ENCODE peak calls at places on chromosome 12, in six cellular contexts. B, Y, W, T, J and L are unnamed samples.

GRCh38 chr12:107400686-107401447 is 284.7 kb upstream of the PWP1 start:
- DNase-seq in W (peak), Y (no peak), J (no peak), T (no peak), B (no peak), L (no peak)

GRCh38 chr12:32596031-32596430 is 83.1 kb upstream of the DNM1L start:
- DNase-seq in W (no peak), Y (no peak), B (no peak), J (no peak), T (no peak), L (no peak)

GRCh38 chr12:119230804-119231203 is 52.1 kb downstream of the HSPB8 start:
- DNase-seq in Y (no peak), J (no peak), T (no peak), W (no peak), B (no peak), L (no peak)

GRCh38 chr12:104718581-104718980 is 239.5 kb downstream of the SLC41A2 start:
- DNase-seq in J (no peak), B (no peak), W (peak), Y (no peak), T (no peak), L (no peak)

GRCh38 chr12:1593232-1594044 is 943 bp downstream of the FBXL14 start:
- DNase-seq in Y (no peak), B (peak), W (peak), T (peak), J (peak), L (peak)

GRCh38 chr12:65958456-65958855 is 134.2 kb downstream of the HMGA2 start:
- DNase-seq in J (no peak), Y (no peak), B (no peak), T (no peak), W (no peak), L (peak)

GRCh38 chr12:49821375-49822287 is 6.6 kb downstream of the NCKAP5L start:
- DNase-seq in Y (no peak), T (no peak), B (no peak), W (no peak), J (no peak), L (no peak)

GRCh38 chr12:62138527-62138926 is 121.7 kb upstream of the USP15 start:
- DNase-seq in W (no peak), B (no peak), Y (no peak), T (no peak), J (no peak), L (no peak)

GRCh38 chr12:52055781-52056711 is 4.8 kb downstream of the NR4A1 start:
- DNase-seq in W (no peak), J (peak), B (no peak), Y (no peak), T (peak), L (no peak)

GRCh38 chr12:49673446-49674317 is 33.5 kb downstream of the FMNL3 start:
- DNase-seq in B (no peak), Y (peak), T (peak), J (no peak), W (peak), L (peak)

GRCh38 chr12:50990147-50990727 is 35.9 kb downstream of the SLC11A2 start:
- DNase-seq in W (no peak), J (no peak), T (no peak), B (no peak), Y (no peak), L (no peak)

GRCh38 chr12:52258335-52258901 is 16.0 kb upstream of the KRT86 start:
- DNase-seq in Y (no peak), J (no peak), W (peak), T (no peak), B (no peak), L (no peak)

GRCh38 chr12:66352197-66352596 is 49.9 kb downstream of the HELB start:
- DNase-seq in T (no peak), J (no peak), Y (no peak), B (no peak), W (peak), L (no peak)

GRCh38 chr12:92546826-92547348 is 155.9 kb upstream of the PLEKHG7 start:
- DNase-seq in T (no peak), W (no peak), Y (no peak), J (no peak), B (no peak), L (no peak)

GRCh38 chr12:29546000-29546399 is 48.5 kb upstream of the OVCH1 start:
- DNase-seq in J (no peak), T (no peak), B (no peak), W (peak), Y (no peak), L (peak)

GRCh38 chr12:11543513-11544168 is 105.8 kb upstream of the ETV6 start:
- DNase-seq in J (no peak), B (no peak), T (no peak), Y (no peak), W (no peak), L (no peak)

GRCh38 chr12:89703768-89704167 is 4.9 kb downstream of the ATP2B1 start:
- DNase-seq in J (no peak), B (no peak), W (no peak), Y (no peak), T (no peak), L (no peak)

GRCh38 chr12:3125674-3126073 is 48.5 kb downstream of the TSPAN9 start:
- DNase-seq in W (no peak), Y (no peak), J (no peak), T (no peak), B (no peak), L (no peak)

GRCh38 chr12:45122776-45123380 is 72.0 kb upstream of the DBX2 start:
- DNase-seq in B (no peak), Y (peak), W (peak), T (no peak), J (no peak), L (peak)

GRCh38 chr12:94198872-94199271 is 50.5 kb downstream of the PLXNC1 start:
- DNase-seq in Y (no peak), W (no peak), T (no peak), J (no peak), B (no peak), L (no peak)

GRCh38 chr12:127592278-127592677 is 674.7 kb upstream of the TMEM132C start:
- DNase-seq in Y (no peak), J (no peak), W (no peak), B (no peak), T (no peak), L (no peak)

GRCh38 chr12:39805651-39806050 is 186.0 kb upstream of the ABCD2 start:
- DNase-seq in W (no peak), T (no peak), J (no peak), B (no peak), Y (no peak), L (no peak)

GRCh38 chr12:19130224-19131019 is 889 bp downstream of the PLEKHA5 start:
- DNase-seq in W (no peak), J (no peak), Y (peak), B (no peak), T (peak), L (peak)

GRCh38 chr12:119594772-119595445 is 1.3 kb downstream of the TMEM233 start:
- DNase-seq in T (no peak), B (no peak), J (no peak), Y (peak), W (peak), L (no peak)

GRCh38 chr12:106760184-106760531 is 14.3 kb upstream of the RIC8B start:
- DNase-seq in Y (no peak), W (peak), T (peak), J (no peak), B (peak), L (no peak)

GRCh38 chr12:12563529-12563928 is 866 bp upstream of the DUSP16 start:
- DNase-seq in T (no peak), W (no peak), J (no peak), Y (peak), B (no peak), L (peak)

GRCh38 chr12:16350682-16351081 is 3.2 kb downstream of the MGST1 start:
- DNase-seq in J (no peak), B (no peak), Y (no peak), T (no peak), W (peak), L (peak)

GRCh38 chr12:9647825-9648700 is 21.4 kb upstream of the CLEC2D start:
- DNase-seq in T (peak), Y (peak), J (peak), B (peak), W (peak), L (peak)

GRCh38 chr12:14613718-14614117 is 46.0 kb upstream of the PLBD1 start:
- DNase-seq in B (peak), J (no peak), W (no peak), T (no peak), Y (no peak), L (no peak)

GRCh38 chr12:110733089-110733715 is 9.5 kb downstream of the PPP1CC start:
- DNase-seq in B (no peak), Y (no peak), J (no peak), T (no peak), W (peak), L (peak)

GRCh38 chr12:90593596-90594290 is 361.2 kb downstream of the CCER1 start:
- DNase-seq in T (no peak), W (no peak), B (no peak), Y (no peak), J (no peak), L (peak)

GRCh38 chr12:42145552-42146215 is 1.0 kb upstream of the GXYLT1 start:
- DNase-seq in T (peak), W (no peak), J (no peak), B (no peak), Y (no peak), L (peak)